ENCODE peak calls at places on chromosomes 12 and 14, in five cellular contexts. One of them, this sample, is unnamed.

GRCh38 chr12:120212301-120212700 is 11.4 kb upstream of the RPLP0 start:
- DNase-seq in tibial artery: no peak
- DNase-seq in IMR-90: no peak
- DNase-seq in body of pancreas: no peak
- DNase-seq in NCI-H1105 treated with DMSO at 0.1 percent for 48 hours: no peak
- DNase-seq in this sample: no peak

GRCh38 chr14:77565289-77566081 is 51.0 kb downstream of the SPTLC2 start:
- DNase-seq in body of pancreas: no peak
- DNase-seq in NCI-H1105 treated with DMSO at 0.1 percent for 48 hours: no peak
- DNase-seq in tibial artery: no peak
- DNase-seq in IMR-90: peak; percentile 70
- DNase-seq in this sample: no peak

GRCh38 chr14:87133073-87133815 is 859.7 kb downstream of the GALC start:
- DNase-seq in tibial artery: no peak
- DNase-seq in body of pancreas: no peak
- DNase-seq in NCI-H1105 treated with DMSO at 0.1 percent for 48 hours: no peak
- DNase-seq in IMR-90: peak; percentile 94
- DNase-seq in this sample: no peak

GRCh38 chr12:95492462-95492861 is 18.5 kb downstream of the METAP2 start:
- DNase-seq in NCI-H1105 treated with DMSO at 0.1 percent for 48 hours: no peak
- DNase-seq in tibial artery: no peak
- DNase-seq in body of pancreas: no peak
- DNase-seq in IMR-90: no peak
- DNase-seq in this sample: no peak

GRCh38 chr12:46342562-46343033 is 30.0 kb downstream of the SLC38A2 start:
- DNase-seq in NCI-H1105 treated with DMSO at 0.1 percent for 48 hours: no peak
- DNase-seq in IMR-90: peak; percentile 63
- DNase-seq in body of pancreas: peak; percentile 62
- DNase-seq in tibial artery: no peak
- DNase-seq in this sample: no peak

GRCh38 chr14:87049886-87050820 is 942.8 kb downstream of the GALC start:
- DNase-seq in NCI-H1105 treated with DMSO at 0.1 percent for 48 hours: peak; percentile 43
- DNase-seq in body of pancreas: peak; percentile 44
- DNase-seq in IMR-90: peak; percentile 47
- DNase-seq in tibial artery: no peak
- DNase-seq in this sample: peak; percentile 29

GRCh38 chr12:112331891-112332290 is 50.3 kb downstream of the HECTD4 start:
- DNase-seq in NCI-H1105 treated with DMSO at 0.1 percent for 48 hours: no peak
- DNase-seq in body of pancreas: no peak
- DNase-seq in tibial artery: no peak
- DNase-seq in IMR-90: no peak
- DNase-seq in this sample: no peak

GRCh38 chr12:18492372-18493025 is 231.2 kb downstream of the PIK3C2G start:
- DNase-seq in body of pancreas: no peak
- DNase-seq in NCI-H1105 treated with DMSO at 0.1 percent for 48 hours: no peak
- DNase-seq in tibial artery: no peak
- DNase-seq in IMR-90: peak; percentile 72
- DNase-seq in this sample: no peak

GRCh38 chr12:129901256-129901655 is 2.6 kb downstream of the TMEM132D start:
- DNase-seq in body of pancreas: no peak
- DNase-seq in NCI-H1105 treated with DMSO at 0.1 percent for 48 hours: no peak
- DNase-seq in tibial artery: no peak
- DNase-seq in IMR-90: no peak
- DNase-seq in this sample: no peak

GRCh38 chr14:90426663-90427062 is 29.8 kb downstream of the CALM1 start:
- DNase-seq in IMR-90: no peak
- DNase-seq in body of pancreas: peak; percentile 36
- DNase-seq in NCI-H1105 treated with DMSO at 0.1 percent for 48 hours: peak; percentile 50
- DNase-seq in tibial artery: no peak
- DNase-seq in this sample: no peak

GRCh38 chr14:87286191-87286590 is 706.8 kb downstream of the GALC start:
- DNase-seq in tibial artery: no peak
- DNase-seq in NCI-H1105 treated with DMSO at 0.1 percent for 48 hours: no peak
- DNase-seq in IMR-90: no peak
- DNase-seq in body of pancreas: no peak
- DNase-seq in this sample: no peak

GRCh38 chr14:91035855-91036254 is 24.6 kb downstream of the RPS6KA5 start:
- DNase-seq in body of pancreas: no peak
- DNase-seq in tibial artery: no peak
- DNase-seq in NCI-H1105 treated with DMSO at 0.1 percent for 48 hours: no peak
- DNase-seq in IMR-90: no peak
- DNase-seq in this sample: no peak

GRCh38 chr12:88623777-88624548 is 43.7 kb upstream of the KITLG start:
- DNase-seq in tibial artery: no peak
- DNase-seq in NCI-H1105 treated with DMSO at 0.1 percent for 48 hours: no peak
- DNase-seq in IMR-90: no peak
- DNase-seq in body of pancreas: no peak
- DNase-seq in this sample: no peak

GRCh38 chr14:61609143-61609851 is 86.0 kb upstream of the HIF1A start:
- DNase-seq in tibial artery: no peak
- DNase-seq in NCI-H1105 treated with DMSO at 0.1 percent for 48 hours: peak; percentile 80
- DNase-seq in IMR-90: peak; percentile 66
- DNase-seq in body of pancreas: no peak
- DNase-seq in this sample: no peak

GRCh38 chr12:110100315-110100970 is 23.7 kb upstream of the IFT81 start:
- DNase-seq in NCI-H1105 treated with DMSO at 0.1 percent for 48 hours: peak; percentile 75
- DNase-seq in tibial artery: peak; percentile 63
- DNase-seq in body of pancreas: peak; percentile 69
- DNase-seq in IMR-90: peak; percentile 78
- DNase-seq in this sample: peak; percentile 56

This sample was measured in CD4-positive, alpha-beta memory T cell.